ENCODE peak calls at places on chromosomes 12 and 14, in seven cellular contexts. One of them, this sample, is unnamed.

GRCh38 chr12:50732591-50732990 is 31.3 kb upstream of the ATF1 start:
- DNase-seq in A549: peak
- DNase-seq in stomach: no peak
- DNase-seq in breast epithelium: no peak
- DNase-seq in thyroid gland: no peak
- DNase-seq in NB4: peak
- DNase-seq in H54: peak
- DNase-seq in this sample: no peak

GRCh38 chr14:98077176-98077575 is 1194.8 kb downstream of the BCL11B start:
- DNase-seq in breast epithelium: no peak
- DNase-seq in A549: no peak
- DNase-seq in H54: no peak
- DNase-seq in thyroid gland: no peak
- DNase-seq in stomach: no peak
- DNase-seq in NB4: no peak
- DNase-seq in this sample: no peak

GRCh38 chr14:72801381-72801812 is 92.5 kb downstream of the DPF3 start:
- DNase-seq in A549: peak
- DNase-seq in H54: peak
- DNase-seq in stomach: no peak
- DNase-seq in breast epithelium: no peak
- DNase-seq in thyroid gland: no peak
- DNase-seq in NB4: no peak
- DNase-seq in this sample: no peak

GRCh38 chr12:64706831-64707230 is 52.4 kb downstream of the GNS start:
- DNase-seq in A549: no peak
- DNase-seq in thyroid gland: no peak
- DNase-seq in NB4: no peak
- DNase-seq in stomach: no peak
- DNase-seq in breast epithelium: no peak
- DNase-seq in H54: no peak
- DNase-seq in this sample: no peak

GRCh38 chr12:49296034-49296835 is 1.3 kb downstream of the PRPH start:
- DNase-seq in NB4: peak
- DNase-seq in thyroid gland: peak
- DNase-seq in stomach: peak
- DNase-seq in breast epithelium: no peak
- DNase-seq in A549: peak
- DNase-seq in H54: no peak
- DNase-seq in this sample: peak

GRCh38 chr14:74389980-74390379 is 36.0 kb downstream of the SYNDIG1L start:
- DNase-seq in NB4: no peak
- DNase-seq in thyroid gland: no peak
- DNase-seq in stomach: no peak
- DNase-seq in breast epithelium: no peak
- DNase-seq in A549: no peak
- DNase-seq in H54: no peak
- DNase-seq in this sample: no peak

GRCh38 chr14:61493239-61493638 is 171.9 kb downstream of the PRKCH start:
- DNase-seq in stomach: no peak
- DNase-seq in H54: peak
- DNase-seq in thyroid gland: no peak
- DNase-seq in A549: peak
- DNase-seq in breast epithelium: no peak
- DNase-seq in NB4: no peak
- DNase-seq in this sample: no peak

GRCh38 chr14:92603309-92604257 is 90.0 kb downstream of the RIN3 start:
- DNase-seq in A549: peak
- DNase-seq in NB4: no peak
- DNase-seq in stomach: no peak
- DNase-seq in thyroid gland: peak
- DNase-seq in breast epithelium: no peak
- DNase-seq in H54: no peak
- DNase-seq in this sample: no peak

GRCh38 chr14:30790827-30791226 is 83.5 kb upstream of the COCH start:
- DNase-seq in stomach: no peak
- DNase-seq in thyroid gland: no peak
- DNase-seq in H54: no peak
- DNase-seq in A549: no peak
- DNase-seq in NB4: no peak
- DNase-seq in breast epithelium: no peak
- DNase-seq in this sample: no peak

GRCh38 chr12:15796493-15797141 is 7.4 kb upstream of the EPS8 start:
- DNase-seq in H54: no peak
- DNase-seq in thyroid gland: no peak
- DNase-seq in stomach: no peak
- DNase-seq in A549: peak
- DNase-seq in breast epithelium: no peak
- DNase-seq in NB4: no peak
- DNase-seq in this sample: no peak

GRCh38 chr12:15956413-15957185 is 45.5 kb downstream of the DERA start:
- DNase-seq in thyroid gland: peak
- DNase-seq in NB4: no peak
- DNase-seq in breast epithelium: no peak
- DNase-seq in H54: no peak
- DNase-seq in A549: no peak
- DNase-seq in stomach: no peak
- DNase-seq in this sample: no peak

GRCh38 chr12:4355843-4356327 is 23.6 kb downstream of the FGF23 start:
- DNase-seq in stomach: no peak
- DNase-seq in NB4: peak
- DNase-seq in thyroid gland: no peak
- DNase-seq in A549: peak
- DNase-seq in H54: peak
- DNase-seq in breast epithelium: no peak
- DNase-seq in this sample: no peak

GRCh38 chr12:42128327-42128726 is 16.3 kb downstream of the GXYLT1 start:
- DNase-seq in breast epithelium: no peak
- DNase-seq in thyroid gland: no peak
- DNase-seq in H54: no peak
- DNase-seq in stomach: no peak
- DNase-seq in NB4: peak
- DNase-seq in A549: no peak
- DNase-seq in this sample: no peak

GRCh38 chr12:116532986-116533342 is 26.2 kb upstream of the MAP1LC3B2 start:
- DNase-seq in NB4: no peak
- DNase-seq in thyroid gland: no peak
- DNase-seq in H54: no peak
- DNase-seq in A549: no peak
- DNase-seq in breast epithelium: no peak
- DNase-seq in stomach: no peak
- DNase-seq in this sample: no peak

GRCh38 chr14:64089920-64090319 is 204.3 kb downstream of the ESR2 start:
- DNase-seq in NB4: no peak
- DNase-seq in breast epithelium: no peak
- DNase-seq in stomach: no peak
- DNase-seq in thyroid gland: no peak
- DNase-seq in A549: no peak
- DNase-seq in H54: no peak
- DNase-seq in this sample: no peak

GRCh38 chr14:64298773-64299172 is 4.6 kb upstream of the ESR2 start:
- DNase-seq in H54: no peak
- DNase-seq in A549: peak
- DNase-seq in stomach: no peak
- DNase-seq in NB4: no peak
- DNase-seq in breast epithelium: no peak
- DNase-seq in thyroid gland: no peak
- DNase-seq in this sample: no peak

GRCh38 chr14:68677901-68678300 is 115.0 kb downstream of the ZFP36L1 start:
- DNase-seq in breast epithelium: no peak
- DNase-seq in stomach: no peak
- DNase-seq in H54: no peak
- DNase-seq in thyroid gland: no peak
- DNase-seq in A549: no peak
- DNase-seq in NB4: no peak
- DNase-seq in this sample: no peak

GRCh38 chr12:75766263-75767160 is 255.1 kb upstream of the KRR1 start:
- DNase-seq in NB4: no peak
- DNase-seq in stomach: no peak
- DNase-seq in H54: peak
- DNase-seq in thyroid gland: peak
- DNase-seq in breast epithelium: no peak
- DNase-seq in A549: peak
- DNase-seq in this sample: no peak

GRCh38 chr14:94773017-94773681 is 3.2 kb upstream of the GSC start:
- DNase-seq in breast epithelium: no peak
- DNase-seq in thyroid gland: no peak
- DNase-seq in A549: no peak
- DNase-seq in NB4: no peak
- DNase-seq in stomach: no peak
- DNase-seq in H54: no peak
- DNase-seq in this sample: no peak

GRCh38 chr14:94775082-94775874 is 5.4 kb upstream of the GSC start:
- DNase-seq in H54: no peak
- DNase-seq in NB4: no peak
- DNase-seq in A549: no peak
- DNase-seq in thyroid gland: no peak
- DNase-seq in stomach: no peak
- DNase-seq in breast epithelium: no peak
- DNase-seq in this sample: no peak

GRCh38 chr14:94773682-94774211 is 3.8 kb upstream of the GSC start:
- DNase-seq in H54: no peak
- DNase-seq in A549: no peak
- DNase-seq in breast epithelium: no peak
- DNase-seq in thyroid gland: no peak
- DNase-seq in NB4: no peak
- DNase-seq in stomach: no peak
- DNase-seq in this sample: no peak

GRCh38 chr14:94771906-94772468 is 2.1 kb upstream of the GSC start:
- DNase-seq in A549: no peak
- DNase-seq in NB4: no peak
- DNase-seq in stomach: no peak
- DNase-seq in breast epithelium: no peak
- DNase-seq in thyroid gland: no peak
- DNase-seq in H54: no peak
- DNase-seq in this sample: no peak

DNA sequence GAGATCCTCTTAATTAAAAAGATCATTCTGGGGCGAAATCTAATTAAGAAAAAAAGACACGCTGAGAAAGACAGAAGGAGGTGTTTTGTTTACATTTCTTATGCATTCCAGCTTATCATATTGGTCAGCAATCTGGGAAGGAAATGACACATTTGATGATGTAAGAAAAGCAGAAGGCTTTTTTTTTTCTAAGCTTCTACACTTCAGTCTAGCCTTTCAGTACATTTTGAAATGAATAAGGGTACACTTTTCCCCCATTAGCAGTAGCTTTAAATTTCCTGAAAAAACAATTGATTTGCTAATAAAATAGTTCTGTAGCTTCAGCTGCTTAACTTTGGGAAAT is 5.9 kb upstream of the GSC start:
- DNase-seq in breast epithelium: no peak
- DNase-seq in H54: no peak
- DNase-seq in stomach: no peak
- DNase-seq in thyroid gland: no peak
- DNase-seq in A549: no peak
- DNase-seq in NB4: no peak
- DNase-seq in this sample: no peak
- TF ChIP-seq POLR2A in breast epithelium: no peak
- TF ChIP-seq POLR2A in H54: no peak
- TF ChIP-seq POLR2A in stomach: no peak
- TF ChIP-seq POLR2A in thyroid gland: no peak
- TF ChIP-seq POLR2A in A549: no peak
- TF ChIP-seq POLR2A in NB4: no peak
- TF ChIP-seq POLR2A in this sample: no peak

GRCh38 chr12:120709976-120710804 is at the start of gene UNC119B:
- DNase-seq in stomach: peak
- DNase-seq in thyroid gland: peak
- DNase-seq in NB4: peak
- DNase-seq in A549: peak
- DNase-seq in H54: peak
- DNase-seq in breast epithelium: no peak
- DNase-seq in this sample: peak
- TF ChIP-seq POLR2A in stomach: no peak
- TF ChIP-seq POLR2A in thyroid gland: peak
- TF ChIP-seq POLR2A in NB4: peak
- TF ChIP-seq POLR2A in A549: peak
- TF ChIP-seq POLR2A in H54: peak
- TF ChIP-seq POLR2A in breast epithelium: no peak
- TF ChIP-seq POLR2A in this sample: peak

DNA sequence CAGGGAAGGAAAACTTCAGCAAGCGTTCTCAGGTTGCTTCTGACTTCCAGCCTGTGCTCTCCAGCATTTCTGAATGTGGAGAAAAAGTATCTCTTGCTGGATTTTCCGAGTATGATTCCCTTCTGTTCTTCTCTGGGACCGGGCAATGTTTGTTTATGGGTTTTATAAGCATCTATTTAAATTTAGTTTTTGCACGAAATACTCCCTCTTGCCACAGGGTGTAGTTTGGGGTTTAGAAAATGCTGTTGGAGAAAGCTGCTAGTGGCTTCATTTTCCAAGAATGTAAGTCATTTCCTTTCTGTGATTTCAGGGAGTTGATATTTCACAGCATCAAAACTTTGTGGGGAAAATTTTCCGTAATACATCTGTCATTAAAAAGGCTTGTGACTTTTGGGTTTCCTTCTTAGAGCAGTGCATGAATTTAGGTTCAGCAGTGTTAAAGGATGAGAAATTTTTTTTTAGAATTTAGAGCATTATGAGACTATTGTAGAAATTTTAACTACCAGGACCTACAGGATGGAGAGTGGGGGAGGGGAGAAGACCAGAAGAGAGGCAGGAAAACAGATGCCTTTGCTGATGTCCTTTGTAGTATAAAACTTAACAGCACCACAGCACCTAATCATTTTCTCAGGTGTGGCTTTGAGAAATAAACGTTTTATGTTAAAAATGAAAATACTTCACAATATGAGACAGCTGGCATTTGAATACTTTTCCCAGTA is 1.5 kb downstream of the FRMD6 start:
- DNase-seq in A549: peak
- DNase-seq in stomach: no peak
- DNase-seq in breast epithelium: no peak
- DNase-seq in thyroid gland: no peak
- DNase-seq in NB4: peak
- DNase-seq in H54: no peak
- DNase-seq in this sample: no peak
- TF ChIP-seq POLR2A in A549: no peak
- TF ChIP-seq POLR2A in stomach: no peak
- TF ChIP-seq POLR2A in breast epithelium: no peak
- TF ChIP-seq POLR2A in thyroid gland: no peak
- TF ChIP-seq POLR2A in NB4: no peak
- TF ChIP-seq POLR2A in H54: no peak
- TF ChIP-seq POLR2A in this sample: no peak

DNA sequence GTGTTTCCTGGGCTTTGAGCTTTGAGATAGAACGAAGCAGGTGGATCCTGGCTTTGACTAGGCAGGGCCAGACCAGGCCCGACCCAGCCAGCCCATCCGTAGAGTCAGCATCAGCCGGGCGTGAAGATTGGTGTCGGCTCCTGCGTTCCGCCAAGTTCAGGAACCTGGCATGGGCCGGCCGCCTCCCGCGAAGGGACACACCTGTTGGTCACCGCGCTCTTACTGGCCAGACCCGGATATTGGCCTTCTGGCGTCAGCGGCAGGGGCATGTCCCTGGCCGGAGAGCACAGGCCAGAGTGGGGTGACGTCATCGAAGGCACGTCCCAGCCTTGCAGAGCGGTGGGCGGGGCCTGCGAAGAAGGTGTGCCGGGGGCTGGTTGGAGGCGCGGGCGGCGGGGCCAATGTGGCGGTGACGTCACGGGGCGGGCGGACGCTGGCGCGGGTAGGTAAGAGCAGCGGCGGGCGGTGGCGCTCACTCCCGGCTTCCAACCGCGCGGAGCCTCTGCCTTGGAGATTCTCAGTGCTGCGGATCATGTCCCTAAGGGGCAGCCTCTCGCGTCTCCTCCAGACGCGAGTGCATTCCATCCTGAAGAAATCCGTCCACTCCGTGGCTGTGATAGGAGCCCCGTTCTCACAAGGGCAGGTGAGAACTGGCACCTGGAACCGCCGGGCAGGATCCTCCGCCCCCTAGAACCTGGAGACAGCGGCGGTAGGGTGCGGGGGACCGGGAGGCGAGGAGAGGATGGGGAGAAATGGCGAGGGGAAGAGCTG is at the start of gene ARG2:
- DNase-seq in stomach: peak
- DNase-seq in NB4: peak
- DNase-seq in breast epithelium: peak
- DNase-seq in H54: peak
- DNase-seq in thyroid gland: peak
- DNase-seq in A549: peak
- DNase-seq in this sample: peak
- TF ChIP-seq POLR2A in stomach: peak
- TF ChIP-seq POLR2A in NB4: no peak
- TF ChIP-seq POLR2A in breast epithelium: peak
- TF ChIP-seq POLR2A in H54: no peak
- TF ChIP-seq POLR2A in thyroid gland: peak
- TF ChIP-seq POLR2A in A549: no peak
- TF ChIP-seq POLR2A in this sample: peak

This sample was measured in GM12892.